ENCODE peak calls at places on chromosomes 3 and 15, in seven cellular contexts. P is type B pancreatic cell, C is heart right ventricle, I is HT1080, L is BE2C, Y is GM20000, R is AG09309. B is an unnamed sample.

GRCh38 chr15:48928877-48929538 is 34.7 kb downstream of the SHC4 start:
- DNase-seq in C (no peak), I (peak; percentile 87), L (no peak), Y (no peak), R (no peak), P (no peak), B (no peak)

GRCh38 chr3:53571264-53571663 is 76.9 kb downstream of the CACNA1D start:
- DNase-seq in L (no peak), I (no peak), P (no peak), R (no peak), C (no peak), Y (no peak), B (no peak)

GRCh38 chr3:153247331-153248311 is 85.6 kb downstream of the RAP2B start:
- DNase-seq in P (no peak), Y (no peak), I (no peak), C (no peak), L (no peak), R (no peak), B (no peak)

GRCh38 chr3:38361496-38361895 is 14.9 kb downstream of the XYLB start:
- DNase-seq in I (no peak), C (no peak), R (no peak), P (no peak), L (no peak), Y (no peak), B (no peak)

GRCh38 chr15:67783303-67783702 is 42.0 kb upstream of the SKOR1 start:
- DNase-seq in L (no peak), P (no peak), C (no peak), R (no peak), Y (peak; percentile 38), I (no peak), B (no peak)

GRCh38 chr3:74067296-74067695 is 442.6 kb upstream of the PDZRN3 start:
- DNase-seq in R (peak; percentile 7), I (peak; percentile 21), P (no peak), Y (no peak), L (no peak), C (no peak), B (peak; percentile 34)

GRCh38 chr15:94239474-94239873 is 8.1 kb downstream of the MCTP2 start:
- DNase-seq in P (no peak), Y (no peak), L (no peak), R (no peak), C (no peak), I (no peak), B (no peak)

GRCh38 chr3:28575100-28575747 is 226.6 kb upstream of the AZI2 start:
- DNase-seq in C (peak; percentile 25), P (peak; percentile 72), I (no peak), R (no peak), Y (no peak), L (peak; percentile 47), B (peak; percentile 28)

GRCh38 chr3:18501679-18502343 is 76.7 kb upstream of the SATB1 start:
- DNase-seq in R (no peak), I (peak; percentile 28), P (no peak), C (no peak), Y (no peak), L (no peak), B (no peak)